ENCODE peak calls at places on chromosomes 13 and 19, in nine cellular contexts. One of them, this sample, is unnamed.
A peak's percentile ranks its signal among the peaks of the same experiment; 100 is the strongest.

GRCh38 chr13:28623782-28624706 is 34.9 kb upstream of the POMP start:
- DNase-seq in heart right ventricle: no peak
- DNase-seq in iPS-NIHi11: no peak
- DNase-seq in GM12865: no peak
- DNase-seq in activated naive CD4-positive, alpha-beta T cell treated with Interleukin-2 at 50 U/mL for 16 hours: no peak
- DNase-seq in fibroblast of the conjunctiva: no peak
- DNase-seq in CD4-positive, alpha-beta T cell: no peak
- DNase-seq in NCI-H1930: no peak
- DNase-seq in lower lobe of right lung: no peak
- DNase-seq in this sample: no peak

GRCh38 chr13:65789815-65790214 is 1440.3 kb downstream of the PCDH9 start:
- DNase-seq in iPS-NIHi11: no peak
- DNase-seq in activated naive CD4-positive, alpha-beta T cell treated with Interleukin-2 at 50 U/mL for 16 hours: no peak
- DNase-seq in GM12865: no peak
- DNase-seq in fibroblast of the conjunctiva: no peak
- DNase-seq in lower lobe of right lung: no peak
- DNase-seq in NCI-H1930: no peak
- DNase-seq in heart right ventricle: no peak
- DNase-seq in CD4-positive, alpha-beta T cell: no peak
- DNase-seq in this sample: no peak

GRCh38 chr13:53151692-53152421 is 123.2 kb downstream of the OLFM4 start:
- DNase-seq in lower lobe of right lung: no peak
- DNase-seq in fibroblast of the conjunctiva: peak; percentile 10
- DNase-seq in NCI-H1930: peak; percentile 66
- DNase-seq in heart right ventricle: no peak
- DNase-seq in activated naive CD4-positive, alpha-beta T cell treated with Interleukin-2 at 50 U/mL for 16 hours: no peak
- DNase-seq in CD4-positive, alpha-beta T cell: no peak
- DNase-seq in GM12865: peak; percentile 91
- DNase-seq in iPS-NIHi11: peak; percentile 84
- DNase-seq in this sample: peak; percentile 66

GRCh38 chr19:47319923-47320871 is 10.5 kb downstream of the C5AR1 start:
- DNase-seq in CD4-positive, alpha-beta T cell: no peak
- DNase-seq in heart right ventricle: no peak
- DNase-seq in fibroblast of the conjunctiva: no peak
- DNase-seq in iPS-NIHi11: peak; percentile 5
- DNase-seq in lower lobe of right lung: no peak
- DNase-seq in GM12865: no peak
- DNase-seq in NCI-H1930: no peak
- DNase-seq in activated naive CD4-positive, alpha-beta T cell treated with Interleukin-2 at 50 U/mL for 16 hours: no peak
- DNase-seq in this sample: no peak

GRCh38 chr19:40588110-40588854 is 11.6 kb downstream of the SHKBP1 start:
- DNase-seq in GM12865: no peak
- DNase-seq in activated naive CD4-positive, alpha-beta T cell treated with Interleukin-2 at 50 U/mL for 16 hours: no peak
- DNase-seq in CD4-positive, alpha-beta T cell: no peak
- DNase-seq in fibroblast of the conjunctiva: no peak
- DNase-seq in iPS-NIHi11: no peak
- DNase-seq in heart right ventricle: no peak
- DNase-seq in lower lobe of right lung: no peak
- DNase-seq in NCI-H1930: no peak
- DNase-seq in this sample: no peak

GRCh38 chr19:6712231-6712630 is 8.2 kb downstream of the C3 start:
- DNase-seq in CD4-positive, alpha-beta T cell: no peak
- DNase-seq in GM12865: no peak
- DNase-seq in fibroblast of the conjunctiva: no peak
- DNase-seq in NCI-H1930: no peak
- DNase-seq in heart right ventricle: no peak
- DNase-seq in iPS-NIHi11: no peak
- DNase-seq in activated naive CD4-positive, alpha-beta T cell treated with Interleukin-2 at 50 U/mL for 16 hours: no peak
- DNase-seq in lower lobe of right lung: peak; percentile 29
- DNase-seq in this sample: no peak

GRCh38 chr19:11091343-11092153 is 2.3 kb downstream of the LDLR start:
- DNase-seq in activated naive CD4-positive, alpha-beta T cell treated with Interleukin-2 at 50 U/mL for 16 hours: peak; percentile 59
- DNase-seq in NCI-H1930: no peak
- DNase-seq in GM12865: peak; percentile 44
- DNase-seq in iPS-NIHi11: no peak
- DNase-seq in fibroblast of the conjunctiva: peak; percentile 60
- DNase-seq in lower lobe of right lung: peak; percentile 53
- DNase-seq in CD4-positive, alpha-beta T cell: peak; percentile 55
- DNase-seq in heart right ventricle: no peak
- DNase-seq in this sample: peak; percentile 77

GRCh38 chr13:90591927-90592268 is 755.6 kb upstream of the MIR17HG start:
- DNase-seq in fibroblast of the conjunctiva: no peak
- DNase-seq in CD4-positive, alpha-beta T cell: no peak
- DNase-seq in iPS-NIHi11: no peak
- DNase-seq in GM12865: no peak
- DNase-seq in activated naive CD4-positive, alpha-beta T cell treated with Interleukin-2 at 50 U/mL for 16 hours: no peak
- DNase-seq in heart right ventricle: no peak
- DNase-seq in lower lobe of right lung: no peak
- DNase-seq in NCI-H1930: no peak
- DNase-seq in this sample: no peak

GRCh38 chr13:114016321-114017027 is 42.6 kb upstream of the C13orf46 start:
- DNase-seq in activated naive CD4-positive, alpha-beta T cell treated with Interleukin-2 at 50 U/mL for 16 hours: no peak
- DNase-seq in fibroblast of the conjunctiva: no peak
- DNase-seq in heart right ventricle: no peak
- DNase-seq in iPS-NIHi11: no peak
- DNase-seq in GM12865: no peak
- DNase-seq in lower lobe of right lung: no peak
- DNase-seq in CD4-positive, alpha-beta T cell: no peak
- DNase-seq in NCI-H1930: no peak
- DNase-seq in this sample: no peak

This sample was measured in activated CD8-positive, alpha-beta memory T cell treated with anti-CD3 and anti-CD28 coated beads, Interleukin-2, amount 10 ng/mL, durations not matched to agents 7 days and 5 days.